ENCODE peak calls at places on chromosomes 3 and 15, in nine cellular contexts. B is CD4-positive, alpha-beta T cell; X is OCI-LY7; Z is natural killer cell; F is NB4; Q is IMR-90; C is endothelial cell; V is GM13977; Y is AG04450. L is an unnamed sample.

GRCh38 chr3:122189357-122189756 is 5.9 kb downstream of the CASR start:
- DNase-seq in B (no peak), X (no peak), Z (no peak), F (no peak), Q (no peak), C (no peak), V (no peak), Y (no peak), L (no peak)

GRCh38 chr15:42058791-42059190 is 35.6 kb downstream of the PLA2G4D start:
- DNase-seq in B (no peak), X (no peak), Z (no peak), F (no peak), Q (no peak), C (no peak), V (no peak), Y (no peak), L (no peak)

GRCh38 chr3:72041531-72041930 is 256.6 kb upstream of the PROK2 start:
- DNase-seq in B (no peak), X (no peak), Z (no peak), F (no peak), Q (no peak), C (no peak), V (no peak), Y (no peak), L (no peak)

GRCh38 chr15:23483821-23484299 is 36.8 kb upstream of the GOLGA6L2 start:
- DNase-seq in B (no peak), X (no peak), Z (no peak), F (no peak), Q (no peak), C (no peak), V (no peak), Y (no peak), L (no peak)

GRCh38 chr3:127052121-127052561 is 69.2 kb downstream of the PLXNA1 start:
- DNase-seq in B (no peak), X (no peak), Z (no peak), F (no peak), Q (no peak), C (no peak), V (no peak), Y (no peak), L (no peak)

GRCh38 chr3:77837626-77838025 is 797.7 kb downstream of the ROBO2 start:
- DNase-seq in B (no peak), X (no peak), Z (no peak), F (no peak), Q (no peak), C (no peak), V (no peak), Y (no peak), L (no peak)

GRCh38 chr15:40291088-40291574 is 8.3 kb upstream of the ANKRD63 start:
- DNase-seq in B (no peak), X (no peak), Z (no peak), F (no peak), Q (peak), C (peak), V (no peak), Y (peak), L (no peak)

GRCh38 chr3:16993227-16993626 is 108.5 kb downstream of the PLCL2 start:
- DNase-seq in B (no peak), X (no peak), Z (no peak), F (peak), Q (peak), C (no peak), V (no peak), Y (no peak), L (no peak)

GRCh38 chr15:87707581-87708130 is 548.9 kb downstream of the NTRK3 start:
- DNase-seq in B (no peak), X (no peak), Z (no peak), F (no peak), Q (no peak), C (no peak), V (no peak), Y (no peak), L (no peak)

GRCh38 chr3:45381168-45381852 is 7.1 kb upstream of the LARS2 start:
- DNase-seq in B (no peak), X (no peak), Z (no peak), F (no peak), Q (no peak), C (no peak), V (no peak), Y (no peak), L (no peak)

GRCh38 chr3:120569224-120569915 is 26.8 kb upstream of the NDUFB4 start:
- DNase-seq in B (no peak), X (no peak), Z (no peak), F (no peak), Q (peak), C (no peak), V (no peak), Y (no peak), L (no peak)

GRCh38 chr3:76954412-76954811 is 85.5 kb upstream of the ROBO2 start:
- DNase-seq in B (no peak), X (no peak), Z (no peak), F (no peak), Q (peak), C (no peak), V (no peak), Y (no peak), L (no peak)

GRCh38 chr3:122858373-122858772 is 63.5 kb downstream of the SLC49A4 start:
- DNase-seq in B (no peak), X (peak), Z (no peak), F (peak), Q (peak), C (no peak), V (no peak), Y (no peak), L (no peak)

GRCh38 chr3:113273604-113274003 is 62.2 kb downstream of the BOC start:
- DNase-seq in B (no peak), X (no peak), Z (no peak), F (no peak), Q (no peak), C (no peak), V (no peak), Y (no peak), L (no peak)

GRCh38 chr3:187669675-187670504 is at the start of gene SST:
- DNase-seq in B (no peak), X (no peak), Z (no peak), F (peak), Q (peak), C (peak), V (no peak), Y (no peak), L (no peak)

GRCh38 chr15:65916664-65917406 is 47.5 kb downstream of the RAB11A start:
- DNase-seq in B (no peak), X (peak), Z (no peak), F (peak), Q (peak), C (peak), V (peak), Y (peak), L (peak)

GRCh38 chr3:100650651-100651611 is 41.5 kb downstream of the ADGRG7 start:
- DNase-seq in B (no peak), X (peak), Z (no peak), F (peak), Q (peak), C (no peak), V (peak), Y (no peak), L (no peak)

GRCh38 chr3:54970895-54971294 is 43.0 kb upstream of the LRTM1 start:
- DNase-seq in B (no peak), X (no peak), Z (no peak), F (no peak), Q (peak), C (no peak), V (no peak), Y (no peak), L (no peak)

GRCh38 chr3:105359098-105359762 is 7.5 kb upstream of the ALCAM start:
- DNase-seq in B (no peak), X (no peak), Z (no peak), F (peak), Q (peak), C (no peak), V (no peak), Y (no peak), L (no peak)

GRCh38 chr3:69787436-69788168 is 48.3 kb downstream of the MITF start:
- DNase-seq in B (no peak), X (no peak), Z (no peak), F (no peak), Q (peak), C (no peak), V (no peak), Y (peak), L (no peak)

GRCh38 chr3:178562869-178563232 is 26.6 kb downstream of the KCNMB2 start:
- DNase-seq in B (no peak), X (no peak), Z (no peak), F (no peak), Q (no peak), C (no peak), V (no peak), Y (no peak), L (no peak)

GRCh38 chr15:31360158-31360561 is 33.5 kb downstream of the KLF13 start:
- DNase-seq in B (no peak), X (no peak), Z (no peak), F (no peak), Q (no peak), C (no peak), V (no peak), Y (no peak), L (peak)

DNA sequence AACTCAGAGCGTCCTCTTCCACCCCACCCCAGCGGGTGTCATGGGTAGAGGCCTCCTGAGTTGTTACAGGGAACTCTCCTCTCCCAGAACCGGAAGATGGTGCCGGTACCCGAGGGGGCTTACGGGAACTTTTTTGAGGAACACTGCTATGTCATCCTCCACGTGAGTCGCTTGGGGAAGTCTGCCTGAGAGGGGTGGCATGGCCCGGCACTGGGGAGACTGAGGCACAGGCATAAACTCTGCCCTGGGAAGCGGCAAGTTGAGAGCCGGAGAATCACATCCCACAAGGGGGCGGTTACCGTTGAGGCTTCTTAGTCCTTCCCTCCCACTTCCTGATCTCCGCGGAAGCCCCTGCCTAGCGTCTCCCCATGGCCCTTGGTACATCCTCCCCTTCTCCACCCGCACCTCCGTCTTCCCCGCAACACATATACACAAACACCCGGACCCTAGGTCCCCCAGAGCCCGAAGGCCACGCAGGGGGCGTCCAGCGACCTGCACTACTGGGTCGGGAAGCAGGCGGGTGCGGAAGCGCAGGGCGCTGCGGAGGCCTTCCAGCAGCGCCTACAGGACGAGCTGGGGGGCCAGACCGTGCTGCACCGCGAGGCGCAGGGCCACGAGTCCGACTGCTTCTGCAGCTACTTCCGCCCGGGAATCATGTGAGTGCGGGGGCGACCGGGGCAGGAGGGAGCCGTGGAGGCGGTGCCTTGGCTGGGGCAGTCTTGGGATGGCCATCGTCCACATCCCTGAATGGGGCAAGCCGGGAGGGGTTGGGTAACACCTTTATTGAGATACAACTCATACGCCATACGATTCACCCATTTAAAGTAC is 3.4 kb downstream of the VILL start:
- DNase-seq in B (peak), X (peak), Z (peak), F (peak), Q (peak), C (peak), V (peak), Y (no peak), L (peak)
- TF ChIP-seq CTCF in B (no peak), X (no peak), Z (no peak), F (no peak), Q (no peak), C (no peak), V (no peak), Y (peak), L (no peak)

GRCh38 chr15:44798815-44799214 is 62.5 kb downstream of the TRIM69 start:
- DNase-seq in B (no peak), X (no peak), Z (no peak), F (peak), Q (no peak), C (no peak), V (no peak), Y (no peak), L (no peak)
- TF ChIP-seq CTCF in B (no peak), X (peak), Z (no peak), F (peak), Q (no peak), C (no peak), V (peak), Y (peak), L (no peak)

DNA sequence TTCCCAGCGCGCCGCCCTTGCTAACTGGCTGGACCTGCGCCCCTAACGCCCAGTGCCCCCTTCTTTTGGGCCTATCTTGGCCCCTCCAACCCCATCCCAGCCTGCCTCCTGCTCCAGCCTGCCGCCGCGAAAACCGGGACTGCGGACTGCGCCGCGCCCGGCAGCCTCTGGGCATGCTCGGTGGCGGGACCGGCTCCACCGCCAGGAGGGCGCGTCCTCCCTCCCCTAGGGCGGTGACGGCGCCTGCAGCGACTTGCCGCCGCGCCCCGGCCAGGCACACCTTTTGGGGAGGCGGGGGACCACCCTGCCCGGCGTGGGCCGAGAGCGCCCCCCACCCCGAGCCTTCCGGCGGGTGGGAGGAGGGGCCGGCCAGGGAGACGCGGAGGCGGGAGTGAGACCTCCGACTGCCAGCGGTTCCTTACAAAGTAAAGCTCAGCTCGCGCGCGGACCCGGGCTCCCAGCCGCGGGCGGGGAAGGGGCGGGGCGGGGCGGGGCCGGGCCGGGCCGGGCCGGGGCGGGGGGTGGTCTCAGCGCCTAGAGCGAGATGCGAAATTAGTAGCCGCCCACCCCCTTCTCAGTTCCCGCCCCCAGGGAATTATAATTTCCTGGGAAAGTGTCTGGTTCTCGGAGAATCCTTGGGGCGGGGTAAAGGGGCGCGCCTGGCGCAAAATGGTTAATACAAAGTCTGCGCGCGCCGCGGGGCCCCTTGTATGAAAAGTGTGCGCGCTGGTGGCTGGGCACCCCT is 225.0 kb upstream of the IL12A start:
- DNase-seq in B (no peak), X (no peak), Z (no peak), F (no peak), Q (peak), C (peak), V (peak), Y (peak), L (peak)
- TF ChIP-seq CTCF in B (no peak), X (no peak), Z (no peak), F (no peak), Q (no peak), C (peak), V (no peak), Y (peak), L (no peak)

GRCh38 chr3:71005797-71006321 is 577.7 kb downstream of the FOXP1 start:
- DNase-seq in B (no peak), X (no peak), Z (no peak), F (no peak), Q (no peak), C (no peak), V (no peak), Y (no peak), L (no peak)

GRCh38 chr3:71010731-71011455 is 572.6 kb downstream of the FOXP1 start:
- DNase-seq in B (peak), X (peak), Z (no peak), F (no peak), Q (peak), C (no peak), V (peak), Y (no peak), L (no peak)

GRCh38 chr3:71008350-71008923 is 575.1 kb downstream of the FOXP1 start:
- DNase-seq in B (no peak), X (no peak), Z (no peak), F (no peak), Q (no peak), C (no peak), V (no peak), Y (no peak), L (no peak)

GRCh38 chr3:71011565-71012287 is 571.8 kb downstream of the FOXP1 start:
- DNase-seq in B (no peak), X (peak), Z (no peak), F (no peak), Q (peak), C (no peak), V (no peak), Y (no peak), L (no peak)

GRCh38 chr3:71006810-71007785 is 576.4 kb downstream of the FOXP1 start:
- DNase-seq in B (no peak), X (peak), Z (no peak), F (peak), Q (no peak), C (no peak), V (peak), Y (no peak), L (no peak)
- TF ChIP-seq CTCF in B (peak), X (peak), Z (peak), F (peak), Q (peak), C (peak), V (peak), Y (peak), L (no peak)

L was measured in lower leg skin.